ENCODE peak calls at places on chromosomes 11 and 22, in seven cellular contexts. U, H, P, B, F, K and Z are unnamed samples.

GRCh38 chr11:115585361-115586024 is 81.3 kb upstream of the CADM1 start:
- DNase-seq in P (no peak), K (no peak), F (no peak), U (no peak), H (no peak), B (no peak), Z (no peak)

GRCh38 chr22:20421507-20421874 is 16.1 kb downstream of the SCARF2 start:
- DNase-seq in U (no peak), K (no peak), P (no peak), F (no peak), B (no peak), H (no peak), Z (no peak)

GRCh38 chr22:19663821-19664325 is 50.4 kb upstream of the SEPTIN5 start:
- DNase-seq in B (peak), U (peak), F (no peak), P (peak), H (no peak), K (peak), Z (peak)

GRCh38 chr11:2529636-2530035 is 84.8 kb downstream of the KCNQ1 start:
- DNase-seq in B (no peak), F (peak), P (no peak), H (no peak), U (peak), K (no peak), Z (peak)

GRCh38 chr22:37401401-37401859 is 25.8 kb downstream of the ELFN2 start:
- DNase-seq in H (no peak), P (no peak), K (peak), F (no peak), U (no peak), B (peak), Z (no peak)

GRCh38 chr22:26766510-26767350 is 109.3 kb downstream of the MIAT start:
- DNase-seq in H (no peak), P (no peak), F (no peak), U (no peak), B (no peak), K (no peak), Z (no peak)

GRCh38 chr11:35163707-35164496 is 24.9 kb downstream of the CD44 start:
- DNase-seq in U (no peak), F (no peak), B (no peak), K (no peak), P (peak), H (peak), Z (no peak)

GRCh38 chr22:23242473-23243001 is 62.2 kb downstream of the BCR start:
- DNase-seq in H (no peak), U (peak), B (no peak), K (no peak), P (peak), F (no peak), Z (no peak)

GRCh38 chr22:39724857-39725256 is 154.3 kb downstream of the CACNA1I start:
- DNase-seq in K (no peak), H (no peak), U (no peak), F (peak), B (no peak), P (no peak), Z (no peak)

GRCh38 chr11:28860898-28861297 is 752.7 kb downstream of the METTL15 start:
- DNase-seq in B (peak), U (no peak), P (peak), H (no peak), F (no peak), K (peak), Z (no peak)

GRCh38 chr11:12901874-12902481 is 107.1 kb upstream of the RASSF10 start:
- DNase-seq in B (no peak), F (no peak), P (no peak), H (no peak), K (peak), U (no peak), Z (no peak)

GRCh38 chr11:86698634-86699033 is 26.2 kb upstream of the ME3 start:
- DNase-seq in H (no peak), F (no peak), B (no peak), U (no peak), P (no peak), K (no peak), Z (no peak)

GRCh38 chr11:126115820-126116319 is 53.2 kb upstream of the CDON start:
- DNase-seq in K (peak), U (peak), P (peak), F (peak), B (peak), H (no peak), Z (peak)

GRCh38 chr11:73507086-73507485 is 90.8 kb downstream of the FAM168A start:
- DNase-seq in B (no peak), P (no peak), U (no peak), F (no peak), H (no peak), K (peak), Z (no peak)

GRCh38 chr22:48494968-48495750 is 1332.5 kb downstream of the BRD1 start:
- DNase-seq in F (peak), U (no peak), P (no peak), H (no peak), K (no peak), B (no peak), Z (peak)

GRCh38 chr22:39381009-39381755 is 18.4 kb upstream of the TAB1 start:
- DNase-seq in B (no peak), K (no peak), F (no peak), H (no peak), U (no peak), P (no peak), Z (no peak)

GRCh38 chr11:64755681-64756361 is 4.0 kb downstream of the PYGM start:
- DNase-seq in H (no peak), P (no peak), F (peak), B (no peak), K (no peak), U (peak), Z (no peak)

GRCh38 chr11:33227578-33228261 is 29.5 kb upstream of the HIPK3 start:
- DNase-seq in U (no peak), K (peak), B (peak), F (no peak), H (no peak), P (no peak), Z (no peak)

GRCh38 chr11:64241430-64242153 is 697 bp downstream of the FKBP2 start:
- DNase-seq in K (peak), F (peak), B (peak), P (peak), H (peak), U (peak), Z (peak)

GRCh38 chr22:48953103-48953720 is 874.5 kb downstream of the BRD1 start:
- DNase-seq in H (no peak), K (no peak), F (no peak), P (no peak), U (no peak), B (no peak), Z (no peak)

GRCh38 chr11:65645710-65646109 is 7.8 kb downstream of the SIPA1 start:
- DNase-seq in H (no peak), B (peak), U (no peak), K (no peak), F (no peak), P (no peak), Z (no peak)

GRCh38 chr22:25451480-25452114 is 112.9 kb upstream of the GRK3 start:
- DNase-seq in H (no peak), F (no peak), U (no peak), P (no peak), K (peak), B (no peak), Z (no peak)

GRCh38 chr11:36793542-36793926 is 195.5 kb upstream of the RAG2 start:
- DNase-seq in K (peak), P (no peak), H (no peak), F (no peak), B (no peak), U (no peak), Z (no peak)

GRCh38 chr11:130781906-130782305 is 134.4 kb downstream of the SNX19 start:
- DNase-seq in H (no peak), P (peak), K (peak), U (no peak), B (no peak), F (no peak), Z (no peak)

GRCh38 chr11:66745356-66746235 is 16.6 kb upstream of the SPTBN2 start:
- DNase-seq in H (peak), P (no peak), B (no peak), F (peak), K (peak), U (no peak), Z (no peak)

GRCh38 chr11:66820381-66820780 is 22.9 kb upstream of the RCE1 start:
- DNase-seq in U (no peak), H (no peak), P (no peak), F (no peak), K (no peak), B (no peak), Z (no peak)

GRCh38 chr11:62573006-62573591 is 592 bp downstream of the EEF1G start:
- DNase-seq in B (peak), K (peak), U (no peak), P (no peak), H (no peak), F (no peak), Z (no peak)

GRCh38 chr11:36431429-36432092 is 78.5 kb downstream of the TRAF6 start:
- DNase-seq in P (peak), H (no peak), K (peak), U (peak), B (peak), F (no peak), Z (peak)

GRCh38 chr11:13110145-13110544 is 101.0 kb downstream of the RASSF10 start:
- DNase-seq in P (no peak), K (no peak), F (no peak), H (no peak), U (no peak), B (no peak), Z (no peak)

GRCh38 chr11:122717264-122717867 is 61.8 kb downstream of the UBASH3B start:
- DNase-seq in B (no peak), F (no peak), U (no peak), K (no peak), P (no peak), H (peak), Z (no peak)

GRCh38 chr11:67268036-67268683 is 1.9 kb downstream of the GRK2 start:
- DNase-seq in K (no peak), H (peak), B (no peak), P (no peak), F (no peak), U (peak), Z (no peak)

GRCh38 chr11:113106507-113106906 is 145.3 kb downstream of the NCAM1 start:
- DNase-seq in U (no peak), F (no peak), P (peak), K (peak), H (no peak), B (peak), Z (no peak)

GRCh38 chr22:37501610-37502341 is 15.6 kb upstream of the MFNG start:
- DNase-seq in H (no peak), B (peak), U (peak), P (peak), K (peak), F (peak), Z (no peak)

GRCh38 chr11:117792241-117792640 is 4.8 kb downstream of the DSCAML1 start:
- DNase-seq in P (no peak), U (no peak), F (no peak), H (no peak), K (no peak), B (no peak), Z (no peak)
- H3K27ac ChIP-seq in P (no peak), U (no peak), F (no peak), H (no peak), K (no peak), B (no peak), Z (no peak)

DNA sequence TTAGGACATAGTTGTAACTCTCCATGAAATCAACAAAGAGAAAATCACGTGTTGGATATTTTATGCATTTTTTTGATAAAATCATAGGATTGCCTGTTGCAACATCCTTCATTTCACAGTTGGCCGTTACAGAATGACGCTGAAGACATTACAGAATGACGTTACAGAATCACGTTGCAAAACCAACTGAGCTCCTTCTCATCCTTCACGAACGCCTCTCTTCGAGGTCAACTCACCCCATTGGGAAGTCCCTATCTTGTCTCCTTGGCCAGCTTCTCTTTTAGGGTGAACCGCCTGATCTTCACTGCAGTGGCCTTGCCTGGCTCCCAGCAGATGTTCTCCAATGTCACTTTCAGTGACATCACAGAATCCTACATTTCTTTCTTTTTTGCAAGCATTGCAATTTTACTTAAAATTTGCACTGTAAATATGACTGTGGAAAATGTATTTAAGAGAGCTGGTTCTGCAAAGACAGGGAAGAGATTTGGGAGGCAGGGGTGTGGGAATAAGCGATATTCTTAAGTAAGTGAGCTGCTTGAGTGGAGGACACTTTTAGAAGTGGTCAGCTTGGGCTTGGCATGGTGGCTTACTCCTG is 5.0 kb downstream of the KRTAP5-7 start:
- DNase-seq in B (no peak), U (no peak), P (no peak), K (no peak), F (no peak), H (no peak), Z (no peak)
- H3K27ac ChIP-seq in B (no peak), U (no peak), P (no peak), K (no peak), F (no peak), H (no peak), Z (no peak)

DNA sequence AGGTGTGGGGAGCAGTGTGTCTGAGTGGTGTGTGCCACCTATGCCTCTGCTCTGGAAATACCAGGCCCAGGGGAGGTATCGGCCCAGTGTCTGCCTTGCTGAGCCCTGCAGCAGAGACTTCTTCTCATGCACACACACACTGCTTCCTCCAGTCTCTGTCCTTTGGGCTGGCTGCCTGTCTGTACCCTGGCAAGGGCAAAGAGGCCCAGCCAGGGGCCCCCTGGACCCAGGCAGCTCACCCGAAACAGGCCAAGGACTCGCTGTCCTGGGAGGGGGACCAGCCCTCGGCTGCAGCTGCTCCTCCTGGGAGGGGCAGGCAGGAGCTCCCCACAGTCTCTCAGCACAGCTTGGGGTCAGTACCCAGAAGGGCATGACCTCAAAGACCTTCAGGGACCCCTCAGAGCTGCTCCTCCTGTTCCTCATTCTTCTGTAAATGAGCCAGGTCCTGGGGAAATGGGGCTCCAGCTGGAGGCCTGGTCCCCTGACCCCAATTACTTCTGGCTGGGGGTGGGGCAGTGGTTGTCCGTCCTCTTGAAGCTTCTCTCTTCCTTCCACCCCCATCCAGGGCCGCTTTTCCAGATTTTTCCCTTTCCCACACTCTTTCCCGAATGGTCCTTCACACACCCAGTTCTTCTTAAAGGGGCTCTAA is 24.5 kb upstream of the ALX4 start:
- DNase-seq in F (no peak), H (no peak), B (no peak), U (no peak), P (no peak), K (no peak), Z (no peak)
- H3K27ac ChIP-seq in F (no peak), H (no peak), B (no peak), U (no peak), P (no peak), K (no peak), Z (no peak)

GRCh38 chr22:43018615-43019014 is 3.7 kb upstream of the PACSIN2 start:
- DNase-seq in B (no peak), H (no peak), P (no peak), K (no peak), U (no peak), F (no peak), Z (no peak)
- H3K27ac ChIP-seq in B (no peak), H (no peak), P (no peak), K (no peak), U (no peak), F (no peak), Z (no peak)

GRCh38 chr22:45125198-45125597 is 38.5 kb upstream of the NUP50 start:
- DNase-seq in K (peak), U (no peak), B (peak), H (no peak), P (peak), F (no peak), Z (no peak)

GRCh38 chr22:45124176-45124857 is 39.4 kb upstream of the NUP50 start:
- DNase-seq in B (no peak), K (no peak), U (no peak), H (no peak), F (no peak), P (no peak), Z (no peak)

GRCh38 chr22:45129703-45130524 is 33.8 kb upstream of the NUP50 start:
- DNase-seq in F (no peak), B (no peak), P (no peak), U (no peak), K (no peak), H (no peak), Z (no peak)

GRCh38 chr22:45131749-45132148 is 32.0 kb upstream of the NUP50 start:
- DNase-seq in P (no peak), H (no peak), K (no peak), B (no peak), F (no peak), U (peak), Z (peak)

GRCh38 chr22:45127866-45128265 is 35.9 kb upstream of the NUP50 start:
- DNase-seq in F (no peak), B (no peak), K (peak), U (no peak), P (peak), H (no peak), Z (no peak)
- H3K27ac ChIP-seq in F (no peak), B (no peak), K (peak), U (no peak), P (no peak), H (no peak), Z (no peak)

GRCh38 chr22:30159561-30160353 is 79.5 kb downstream of the HORMAD2 start:
- DNase-seq in H (no peak), F (no peak), U (no peak), B (peak), K (peak), P (peak), Z (peak)
- H3K27ac ChIP-seq in H (no peak), F (no peak), U (no peak), B (no peak), K (peak), P (peak), Z (no peak)